ENCODE peak calls at places on chromosomes 2 and 18, in seven cellular contexts. U is thoracic aorta, S is tibial artery, N is endothelial cell, Q is heart left ventricle, C is fibroblast of mammary gland, Y is psoas muscle. B is an unnamed sample.

GRCh38 chr18:42429208-42429607 is 474.2 kb downstream of the PIK3C3 start:
- DNase-seq in S (no peak), Y (no peak), U (no peak), N (no peak), C (no peak), Q (no peak), B (no peak)

GRCh38 chr2:169363027-169363569 is 764 bp upstream of the LRP2 start:
- DNase-seq in C (peak; percentile 2), S (no peak), N (no peak), U (no peak), Q (no peak), Y (no peak), B (no peak)

GRCh38 chr2:41779873-41780272 is 267.9 kb upstream of the PKDCC start:
- DNase-seq in U (no peak), Y (no peak), Q (no peak), N (no peak), C (no peak), S (no peak), B (no peak)

GRCh38 chr2:59322005-59322404 is 1080.9 kb upstream of the FANCL start:
- DNase-seq in N (no peak), C (no peak), U (no peak), Y (no peak), Q (no peak), S (no peak), B (no peak)

GRCh38 chr2:144268036-144268678 is 251.8 kb downstream of the ZEB2 start:
- DNase-seq in N (no peak), S (no peak), Y (no peak), Q (no peak), U (no peak), C (no peak), B (no peak)

GRCh38 chr2:102143450-102143985 is 972 bp downstream of the IL1R1 start:
- DNase-seq in S (no peak), Q (peak; percentile 43), U (no peak), C (peak; percentile 65), Y (no peak), N (no peak), B (no peak)

GRCh38 chr2:224513991-224514390 is 71.2 kb downstream of the CUL3 start:
- DNase-seq in U (no peak), N (no peak), Q (no peak), C (no peak), Y (no peak), S (no peak), B (no peak)

GRCh38 chr2:28768422-28768821 is 16.8 kb downstream of the PPP1CB start:
- DNase-seq in Q (no peak), U (no peak), C (no peak), Y (no peak), S (no peak), N (no peak), B (no peak)

GRCh38 chr2:9263388-9263787 is 56.8 kb downstream of the ASAP2 start:
- DNase-seq in S (no peak), U (no peak), Y (no peak), N (no peak), Q (peak; percentile 48), C (no peak), B (no peak)

GRCh38 chr2:152171733-152172132 is 3.8 kb downstream of the STAM2 start:
- DNase-seq in Y (no peak), N (no peak), Q (no peak), U (no peak), S (no peak), C (no peak), B (no peak)

GRCh38 chr2:148533685-148534084 is 110.9 kb upstream of the EPC2 start:
- DNase-seq in C (no peak), Y (no peak), Q (no peak), N (no peak), S (no peak), U (no peak), B (no peak)

GRCh38 chr18:35693829-35694228 is 112.3 kb downstream of the GALNT1 start:
- DNase-seq in C (no peak), Y (no peak), Q (no peak), N (no peak), S (no peak), U (no peak), B (no peak)

GRCh38 chr2:106264203-106264602 is 70.1 kb upstream of the UXS1 start:
- DNase-seq in S (no peak), C (no peak), N (no peak), Y (no peak), U (no peak), Q (no peak), B (no peak)

GRCh38 chr2:217951521-217952247 is 51.1 kb downstream of the TNS1 start:
- DNase-seq in Y (peak; percentile 13), S (peak; percentile 64), U (no peak), C (no peak), N (no peak), Q (peak; percentile 8), B (no peak)

GRCh38 chr2:147081826-147082225 is 763.0 kb upstream of the ACVR2A start:
- DNase-seq in Y (no peak), C (no peak), S (no peak), Q (no peak), U (no peak), N (no peak), B (no peak)

GRCh38 chr18:32326450-32327309 is 136.8 kb downstream of the MEP1B start:
- DNase-seq in Q (no peak), C (peak; percentile 40), N (no peak), U (no peak), S (no peak), Y (no peak), B (no peak)

GRCh38 chr2:214203199-214203598 is 207.7 kb upstream of the VWC2L start:
- DNase-seq in C (peak; percentile 6), N (no peak), S (no peak), Y (no peak), Q (no peak), U (no peak), B (no peak)

GRCh38 chr2:237124820-237125219 is 39.1 kb downstream of the COPS8 start:
- DNase-seq in Y (no peak), U (no peak), S (no peak), Q (no peak), C (no peak), N (no peak), B (no peak)

GRCh38 chr2:198518935-198519334 is 714.5 kb downstream of the PLCL1 start:
- DNase-seq in C (no peak), N (no peak), S (no peak), Q (no peak), Y (no peak), U (no peak), B (no peak)

GRCh38 chr2:229226372-229226771 is 44.7 kb downstream of the PID1 start:
- DNase-seq in U (no peak), Q (no peak), Y (peak; percentile 35), N (no peak), S (peak; percentile 68), C (no peak), B (no peak)

GRCh38 chr2:127064642-127065250 is 42.2 kb downstream of the BIN1 start:
- DNase-seq in S (peak; percentile 97), N (peak; percentile 68), C (peak; percentile 97), U (peak; percentile 72), Q (peak; percentile 85), Y (peak; percentile 97), B (no peak)

GRCh38 chr18:78080081-78080480 is 830.4 kb downstream of the GALR1 start:
- DNase-seq in Q (no peak), N (no peak), U (no peak), S (no peak), C (no peak), Y (no peak), B (no peak)

GRCh38 chr2:148968776-148969175 is 69.7 kb upstream of the LYPD6B start:
- DNase-seq in Y (no peak), S (no peak), N (no peak), Q (no peak), U (no peak), C (no peak), B (no peak)

GRCh38 chr2:40479995-40480525 is 28.2 kb upstream of the SLC8A1 start:
- DNase-seq in C (no peak), S (no peak), U (no peak), Y (no peak), Q (no peak), N (no peak), B (no peak)

GRCh38 chr2:179354739-179355537 is 90.3 kb upstream of the SESTD1 start:
- DNase-seq in Q (no peak), Y (no peak), S (no peak), N (no peak), U (no peak), C (peak; percentile 32), B (no peak)
- TF ChIP-seq CTCF in Q (no peak), Y (peak; percentile 9), S (peak; percentile 15), N (peak; percentile 33), U (peak; percentile 25), C (peak; percentile 55), B (no peak)

DNA sequence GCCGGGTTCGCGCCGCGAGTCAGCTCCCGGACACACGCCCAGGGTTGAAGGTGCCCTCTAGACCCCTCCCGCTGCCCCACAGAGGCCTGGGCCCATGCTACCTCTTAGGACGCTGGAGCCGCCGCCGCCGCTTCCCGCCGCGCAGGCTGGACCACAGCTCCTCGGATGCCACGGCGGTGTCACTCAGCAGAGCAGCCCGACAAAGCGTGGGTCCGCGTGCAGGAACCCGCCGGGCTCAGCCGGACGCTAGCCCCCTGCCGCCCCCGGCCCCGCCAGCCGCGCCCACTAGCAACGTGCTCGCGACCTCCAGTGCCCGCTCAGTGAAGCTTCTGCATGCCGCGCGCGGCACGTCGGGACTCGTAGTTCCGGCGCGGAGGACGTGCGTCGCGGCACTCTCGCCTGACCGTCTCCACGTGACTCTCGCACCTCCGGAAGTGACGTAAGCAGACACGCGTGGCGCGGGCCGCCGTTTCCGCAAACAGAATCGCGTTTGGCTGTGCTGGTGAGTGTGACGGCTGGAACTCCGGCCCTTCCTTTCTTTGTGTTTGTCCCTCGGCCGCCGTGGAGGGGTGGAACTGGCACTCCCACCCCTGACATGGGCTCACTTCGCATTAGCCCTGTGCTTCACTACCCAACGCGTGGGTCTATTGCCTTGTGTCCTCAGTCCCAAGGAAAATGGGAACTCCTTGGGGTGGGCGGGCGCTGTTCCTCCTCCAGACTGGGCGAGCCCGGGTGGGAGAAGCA is at the start of the genes FAM210A and RNMT:
- DNase-seq in Y (peak; percentile 96), C (peak; percentile 94), S (peak; percentile 97), U (peak; percentile 87), Q (peak; percentile 96), N (peak; percentile 93), B (peak; percentile 87)
- TF ChIP-seq CTCF in Y (no peak), C (no peak), S (no peak), U (no peak), Q (no peak), N (no peak), B (no peak)

GRCh38 chr2:69711971-69712370 is 30.0 kb upstream of the ANXA4 start:
- DNase-seq in C (no peak), Y (no peak), U (no peak), Q (no peak), S (no peak), N (no peak), B (no peak)
- TF ChIP-seq CTCF in C (no peak), Y (no peak), U (no peak), Q (no peak), S (no peak), N (no peak), B (no peak)

GRCh38 chr2:132416996-132417395 is 391 bp downstream of the GPR39 start:
- DNase-seq in S (no peak), U (no peak), Q (no peak), N (no peak), Y (no peak), C (no peak), B (no peak)
- TF ChIP-seq CTCF in S (no peak), U (no peak), Q (no peak), N (no peak), Y (no peak), C (peak; percentile 1), B (no peak)

B was measured in progenitor cell of endocrine pancreas.